ENCODE peak calls at places on chromosomes 2 and 18, in ten cellular contexts. D is adrenal gland; K is GM13977; Q is neuronal stem cell; X is EL; S is left cardiac atrium; M is RWPE1; I is NCI-H1092; V is activated effector memory CD4-positive, alpha-beta T cell treated with Interleukin-2 at 50 U/mL for 16 hours; J is neural crest cell. Y is an unnamed sample.

GRCh38 chr2:3024401-3024935 is 353.1 kb downstream of the EIPR1 start:
- DNase-seq in D (no peak), I (no peak), K (no peak), X (no peak), V (no peak), Q (no peak), S (no peak), M (no peak), J (no peak), Y (no peak)

GRCh38 chr2:177075254-177075653 is 137.3 kb upstream of the HNRNPA3 start:
- DNase-seq in J (no peak), Q (no peak), V (no peak), K (no peak), M (no peak), I (no peak), S (no peak), D (no peak), X (peak), Y (no peak)

GRCh38 chr2:119771331-119771730 is 11.6 kb downstream of the PTPN4 start:
- DNase-seq in S (no peak), K (no peak), M (no peak), I (no peak), D (no peak), Q (no peak), J (no peak), X (no peak), V (no peak), Y (no peak)

GRCh38 chr2:162312853-162313252 is 5.6 kb downstream of the IFIH1 start:
- DNase-seq in K (no peak), M (no peak), I (no peak), D (no peak), X (no peak), J (no peak), S (no peak), Q (no peak), V (no peak), Y (no peak)

GRCh38 chr2:72214429-72215143 is 66.9 kb upstream of the CYP26B1 start:
- DNase-seq in M (no peak), J (no peak), D (no peak), S (no peak), Q (no peak), K (no peak), V (no peak), I (no peak), X (peak), Y (peak)

GRCh38 chr18:48674198-48674721 is 135.4 kb downstream of the CTIF start:
- DNase-seq in X (peak), V (no peak), Q (no peak), M (no peak), D (peak), J (no peak), I (no peak), K (no peak), S (no peak), Y (no peak)

GRCh38 chr18:73007195-73007934 is 139.6 kb upstream of the NETO1 start:
- DNase-seq in Q (no peak), M (peak), S (no peak), J (no peak), D (no peak), K (no peak), X (no peak), I (no peak), V (no peak), Y (no peak)

GRCh38 chr2:239822146-239822945 is 202.8 kb downstream of the NDUFA10 start:
- DNase-seq in V (no peak), D (no peak), S (no peak), I (no peak), Q (no peak), M (no peak), J (no peak), X (no peak), K (no peak), Y (no peak)

GRCh38 chr2:152320166-152320565 is 14.8 kb upstream of the FMNL2 start:
- DNase-seq in V (no peak), D (no peak), Q (no peak), J (no peak), M (no peak), K (no peak), X (peak), S (no peak), I (no peak), Y (peak)

GRCh38 chr2:240579771-240580614 is 6.5 kb upstream of the CAPN10 start:
- DNase-seq in V (peak), J (no peak), S (peak), X (peak), M (peak), D (peak), K (peak), I (no peak), Q (no peak), Y (peak)

GRCh38 chr2:29522951-29523669 is 398.3 kb downstream of the ALK start:
- DNase-seq in Q (no peak), J (no peak), K (no peak), I (no peak), S (no peak), D (no peak), M (no peak), X (peak), V (no peak), Y (peak)

GRCh38 chr2:238097201-238097987 is 2.7 kb upstream of the ESPNL start:
- DNase-seq in X (no peak), K (peak), J (no peak), S (no peak), V (no peak), Q (no peak), M (no peak), I (no peak), D (no peak), Y (no peak)

GRCh38 chr2:58429285-58429874 is 188.3 kb upstream of the FANCL start:
- DNase-seq in Q (no peak), J (no peak), M (no peak), V (no peak), K (no peak), I (no peak), X (no peak), D (no peak), S (no peak), Y (no peak)

GRCh38 chr2:148614332-148615049 is 30.1 kb upstream of the EPC2 start:
- DNase-seq in M (peak), X (peak), J (no peak), I (no peak), V (no peak), K (peak), D (peak), Q (no peak), S (no peak), Y (peak)